ENCODE peak calls at places on chromosome 21, in eight cellular contexts. V is cardiac fibroblast, K is left colon, O is activated T-cell treated with anti-CD3 and anti-CD28 coated beads for 24 hours, R is lower leg skin, P is cardiac muscle cell, L is amniotic epithelial cell, G is tibial artery. X is an unnamed sample.

GRCh38 chr21:44365251-44365966 is 12.0 kb downstream of the TRPM2 start:
- DNase-seq in L (no peak), G (no peak), R (no peak), V (no peak), P (no peak), O (no peak), K (no peak), X (no peak)

GRCh38 chr21:15138475-15138874 is 73.7 kb upstream of the NRIP1 start:
- DNase-seq in P (no peak), L (no peak), R (no peak), G (no peak), K (peak), V (no peak), O (no peak), X (no peak)

GRCh38 chr21:32309906-32310460 is 11.3 kb downstream of the MRAP start:
- DNase-seq in P (no peak), R (no peak), L (no peak), K (no peak), V (no peak), O (no peak), G (no peak), X (no peak)

GRCh38 chr21:38769253-38769780 is 36.4 kb upstream of the ETS2 start:
- DNase-seq in L (peak), R (no peak), V (peak), K (no peak), O (no peak), G (no peak), P (peak), X (no peak)

GRCh38 chr21:28142692-28143091 is 850.0 kb downstream of the LTN1 start:
- DNase-seq in O (no peak), L (peak), R (peak), V (peak), G (no peak), K (no peak), P (peak), X (no peak)

GRCh38 chr21:41678016-41678935 is 88.6 kb downstream of the RIPK4 start:
- DNase-seq in O (no peak), P (no peak), R (peak), K (peak), V (peak), L (no peak), G (peak), X (no peak)

GRCh38 chr21:39082656-39083376 is 100.4 kb downstream of the PSMG1 start:
- DNase-seq in O (no peak), P (no peak), L (no peak), V (no peak), G (no peak), R (no peak), K (peak), X (no peak)

GRCh38 chr21:40143822-40144525 is 276.7 kb downstream of the PCP4 start:
- DNase-seq in V (peak), R (no peak), K (no peak), L (peak), G (no peak), O (peak), P (peak), X (no peak)

GRCh38 chr21:36741506-36741905 is 42.6 kb downstream of the SIM2 start:
- DNase-seq in R (no peak), K (no peak), P (no peak), V (no peak), G (no peak), O (no peak), L (no peak), X (no peak)

GRCh38 chr21:17921579-17922530 is 102.7 kb upstream of the C21orf91 start:
- DNase-seq in K (no peak), V (peak), O (no peak), R (peak), L (peak), G (no peak), P (peak), X (no peak)

GRCh38 chr21:8994640-8995511 is 1526.5 kb upstream of the TPTE start:
- DNase-seq in K (no peak), L (no peak), V (no peak), O (no peak), R (no peak), G (no peak), P (no peak), X (no peak)

GRCh38 chr21:31524140-31524539 is 135.4 kb upstream of the SOD1 start:
- DNase-seq in V (no peak), R (no peak), K (no peak), G (no peak), L (no peak), P (no peak), O (no peak), X (no peak)

GRCh38 chr21:44949161-44950015 is 9.6 kb downstream of the SLX9 start:
- DNase-seq in R (peak), K (peak), O (peak), G (peak), P (peak), V (peak), L (peak), X (no peak)

GRCh38 chr21:44440241-44441040 is 14.9 kb upstream of the LRRC3 start:
- DNase-seq in G (peak), V (no peak), R (no peak), O (no peak), K (no peak), P (no peak), L (no peak), X (no peak)

GRCh38 chr21:42521805-42522204 is 8.2 kb downstream of the SLC37A1 start:
- DNase-seq in K (no peak), O (no peak), P (no peak), V (no peak), G (no peak), L (no peak), R (no peak), X (no peak)

GRCh38 chr21:41868062-41868710 is 11.0 kb downstream of the PRDM15 start:
- DNase-seq in K (no peak), P (no peak), V (peak), O (no peak), R (no peak), L (no peak), G (no peak), X (no peak)

GRCh38 chr21:31184462-31184861 is 146.2 kb upstream of the KRTAP19-8 start:
- DNase-seq in K (no peak), V (no peak), R (no peak), P (no peak), L (no peak), O (peak), G (no peak), X (no peak)

GRCh38 chr21:38388684-38389676 is 109.3 kb downstream of the ERG start:
- DNase-seq in O (no peak), V (no peak), P (no peak), R (no peak), K (no peak), G (no peak), L (no peak), X (no peak)

GRCh38 chr21:15134711-15135110 is 69.9 kb upstream of the NRIP1 start:
- DNase-seq in K (peak), R (no peak), V (no peak), G (no peak), P (no peak), O (no peak), L (no peak), X (no peak)

GRCh38 chr21:43848771-43849170 is 16.3 kb upstream of the AGPAT3 start:
- DNase-seq in V (no peak), O (no peak), G (no peak), P (no peak), K (no peak), R (no peak), L (no peak), X (no peak)

GRCh38 chr21:31366825-31367224 is 22.8 kb upstream of the TIAM1 start:
- DNase-seq in G (no peak), K (no peak), L (peak), V (peak), R (peak), O (no peak), P (peak), X (peak)

GRCh38 chr21:15421947-15422346 is 307.8 kb upstream of the USP25 start:
- DNase-seq in P (peak), R (no peak), L (peak), V (peak), K (no peak), O (no peak), G (no peak), X (no peak)

GRCh38 chr21:38725196-38726157 is 80.3 kb upstream of the ETS2 start:
- DNase-seq in V (no peak), G (no peak), P (no peak), R (no peak), O (no peak), K (no peak), L (no peak), X (no peak)